ENCODE peak calls at places on chromosomes 12 and 14, in eight cellular contexts. Z is A549, D is IMR-90, O is thyroid gland, I is upper lobe of left lung, T is K562, X is Peyer's patch, J is tibial nerve. M is an unnamed sample.
A peak's percentile ranks its signal among the peaks of the same experiment; 100 is the strongest.

GRCh38 chr12:64780531-64781373 is 21.5 kb upstream of the GNS start:
- DNase-seq in Z (peak; percentile 44), D (no peak), O (peak; percentile 83), I (peak; percentile 79), T (peak; percentile 32), X (peak; percentile 21), J (no peak), M (no peak)

GRCh38 chr12:115140981-115141380 is 457.0 kb upstream of the TBX3 start:
- DNase-seq in Z (no peak), D (no peak), O (no peak), I (no peak), T (no peak), X (no peak), J (no peak), M (no peak)

GRCh38 chr12:43861015-43861846 is 25.4 kb downstream of the TMEM117 start:
- DNase-seq in Z (no peak), D (peak; percentile 49), O (no peak), I (no peak), T (no peak), X (no peak), J (no peak), M (no peak)

GRCh38 chr12:97778111-97778510 is 315.5 kb downstream of the RMST start:
- DNase-seq in Z (no peak), D (no peak), O (no peak), I (no peak), T (no peak), X (no peak), J (no peak), M (no peak)

GRCh38 chr14:74347096-74347794 is 1.0 kb upstream of the VRTN start:
- DNase-seq in Z (no peak), D (no peak), O (no peak), I (no peak), T (no peak), X (no peak), J (no peak), M (no peak)

GRCh38 chr14:105877645-105878044 is 351.3 kb downstream of the TMEM121 start:
- DNase-seq in Z (no peak), D (no peak), O (no peak), I (no peak), T (no peak), X (peak; percentile 8), J (no peak), M (no peak)

GRCh38 chr12:84913151-84913550 is 552 bp upstream of the SLC6A15 start:
- DNase-seq in Z (no peak), D (no peak), O (no peak), I (no peak), T (no peak), X (no peak), J (no peak), M (no peak)

GRCh38 chr14:54651649-54652048 is 84.7 kb downstream of the SAMD4A start:
- DNase-seq in Z (no peak), D (no peak), O (no peak), I (no peak), T (no peak), X (no peak), J (no peak), M (no peak)

GRCh38 chr12:5073838-5074237 is 30.2 kb downstream of the KCNA5 start:
- DNase-seq in Z (no peak), D (peak; percentile 44), O (no peak), I (no peak), T (no peak), X (no peak), J (no peak), M (no peak)

GRCh38 chr12:95218852-95219171 is 1.2 kb downstream of the VEZT start:
- DNase-seq in Z (peak; percentile 31), D (no peak), O (peak; percentile 46), I (peak; percentile 35), T (no peak), X (peak; percentile 56), J (no peak), M (no peak)

GRCh38 chr12:70338531-70338930 is 27.6 kb upstream of the KCNMB4 start:
- DNase-seq in Z (no peak), D (peak; percentile 23), O (no peak), I (no peak), T (no peak), X (no peak), J (no peak), M (no peak)

GRCh38 chr14:68466491-68466977 is 326.3 kb downstream of the ZFP36L1 start:
- DNase-seq in Z (peak; percentile 84), D (peak; percentile 92), O (no peak), I (no peak), T (no peak), X (no peak), J (no peak), M (peak; percentile 91)
- H3K4me1 ChIP-seq in Z (peaks cover 93% of the 10 kb centered on the region), D (peaks cover 8% of the 10 kb centered on the region), O (peaks cover 51% of the 10 kb centered on the region), I (peaks cover 36% of the 10 kb centered on the region), T (no peaks in the 10 kb centered on the region), X (no peaks in the 10 kb centered on the region), J (peaks cover 9% of the 10 kb centered on the region), M (peaks cover 27% of the 10 kb centered on the region)

GRCh38 chr14:61196034-61196433 is 85.1 kb downstream of the TMEM30B start:
- DNase-seq in Z (no peak), D (no peak), O (no peak), I (no peak), T (no peak), X (no peak), J (no peak), M (no peak)
- TF ChIP-seq POLR2A in Z (no peak), D (no peak), O (no peak), I (no peak), T (no peak), X (no peak), J (no peak), M (no peak)

GRCh38 chr12:54000774-54001114 is 783 bp downstream of the HOXC9 start:
- DNase-seq in Z (no peak), D (no peak), O (no peak), I (no peak), T (no peak), X (no peak), J (no peak), M (no peak)
- H3K4me3 ChIP-seq in Z (peak overlapping the region; percentile 83), D (no peak overlapping the region), O (no peak overlapping the region), I (peak overlapping the region; percentile 30), T (peak overlapping the region; percentile 71), X (peak overlapping the region; percentile 42), J (peak overlapping the region; percentile 83), M (peak overlapping the region; percentile 41)

GRCh38 chr12:1077036-1077803 is 86.2 kb downstream of the ERC1 start:
- DNase-seq in Z (no peak), D (no peak), O (no peak), I (no peak), T (no peak), X (no peak), J (no peak), M (no peak)
- H3K4me1 ChIP-seq in Z (no peaks in the 10 kb centered on the region), D (peaks cover 3% of the 10 kb centered on the region), O (no peaks in the 10 kb centered on the region), I (no peaks in the 10 kb centered on the region), T (no peaks in the 10 kb centered on the region), X (no peaks in the 10 kb centered on the region), J (no peaks in the 10 kb centered on the region), M (peaks cover 8% of the 10 kb centered on the region)

GRCh38 chr12:52147367-52147972 is 44.3 kb downstream of the KRT80 start:
- DNase-seq in Z (peak; percentile 96), D (peak; percentile 99), O (peak; percentile 97), I (peak; percentile 98), T (peak; percentile 77), X (peak; percentile 23), J (peak; percentile 81), M (peak; percentile 96)
- TF ChIP-seq POLR2A in Z (no peak), D (peak; percentile 31), O (peak; percentile 82), I (no peak), T (no peak), X (peak; percentile 90), J (peak; percentile 20), M (no peak)

GRCh38 chr14:96676161-96676560 is 121.0 kb upstream of the VRK1 start:
- DNase-seq in Z (no peak), D (peak; percentile 7), O (no peak), I (no peak), T (no peak), X (no peak), J (no peak), M (no peak)

GRCh38 chr14:96671218-96671617 is 126.0 kb upstream of the VRK1 start:
- DNase-seq in Z (no peak), D (no peak), O (no peak), I (no peak), T (no peak), X (no peak), J (no peak), M (peak; percentile 84)

GRCh38 chr14:96670391-96670790 is 126.8 kb upstream of the VRK1 start:
- DNase-seq in Z (no peak), D (no peak), O (no peak), I (no peak), T (no peak), X (no peak), J (no peak), M (peak; percentile 91)

GRCh38 chr14:96674121-96674520 is 123.1 kb upstream of the VRK1 start:
- DNase-seq in Z (no peak), D (no peak), O (no peak), I (no peak), T (no peak), X (no peak), J (no peak), M (no peak)

DNA sequence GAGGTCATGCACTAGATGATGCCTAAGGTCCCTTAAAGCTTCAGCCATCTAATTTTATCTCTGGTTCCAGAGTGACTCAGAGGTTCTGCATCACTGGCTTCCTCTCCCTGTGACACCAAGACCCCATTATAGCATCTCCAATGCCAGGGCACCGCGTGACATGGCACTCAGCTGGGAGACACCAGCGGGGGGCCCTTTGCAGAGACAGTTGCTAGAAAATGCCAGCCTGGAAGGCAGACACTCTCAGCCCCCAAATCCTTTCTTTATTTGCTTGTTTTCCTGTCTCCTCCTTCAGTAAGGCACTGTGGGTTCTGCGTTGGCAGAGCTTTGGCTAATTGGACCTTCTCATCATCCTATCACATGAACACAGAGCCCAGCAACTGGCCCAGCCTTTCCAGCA is 123.5 kb upstream of the VRK1 start:
- DNase-seq in Z (no peak), D (no peak), O (no peak), I (no peak), T (no peak), X (no peak), J (no peak), M (no peak)
- H3K4me3 ChIP-seq in Z (no peak overlapping the region), D (no peak overlapping the region), O (no peak overlapping the region), I (no peak overlapping the region), T (no peak overlapping the region), X (no peak overlapping the region), J (no peak overlapping the region), M (no peak overlapping the region)

GRCh38 chr12:51911307-51911706 is 4.0 kb downstream of the ACVRL1 start:
- DNase-seq in Z (no peak), D (no peak), O (no peak), I (no peak), T (no peak), X (no peak), J (no peak), M (no peak)
- H3K4me1 ChIP-seq in Z (no peaks in the 10 kb centered on the region), D (peaks cover 41% of the 10 kb centered on the region), O (peaks cover 46% of the 10 kb centered on the region), I (peaks cover 47% of the 10 kb centered on the region), T (peaks cover 47% of the 10 kb centered on the region), X (peaks cover 7% of the 10 kb centered on the region), J (peaks cover 21% of the 10 kb centered on the region), M (peaks cover 35% of the 10 kb centered on the region)

GRCh38 chr12:120534703-120535655 is 823 bp downstream of the RNF10 start:
- DNase-seq in Z (peak; percentile 64), D (peak; percentile 92), O (peak; percentile 39), I (peak; percentile 42), T (peak; percentile 66), X (peak; percentile 41), J (no peak), M (no peak)
- TF ChIP-seq POLR2A in Z (no peak), D (no peak), O (no peak), I (no peak), T (no peak), X (no peak), J (no peak), M (no peak)